ENCODE peak calls at places on chromosome 11, in eight cellular contexts. O, Q, L, F, R, E, I and K are unnamed samples.

GRCh38 chr11:119982517-119983239 is 155.2 kb downstream of the TRIM29 start:
- DNase-seq in O (no peak), Q (no peak), L (no peak), F (no peak), R (no peak), E (no peak), I (no peak), K (no peak)

GRCh38 chr11:124123587-124123986 is 8.3 kb downstream of the VWA5A start:
- DNase-seq in O (no peak), Q (no peak), L (no peak), F (no peak), R (no peak), E (peak), I (no peak), K (no peak)

GRCh38 chr11:61549662-61550568 is 31.0 kb downstream of the SYT7 start:
- DNase-seq in O (no peak), Q (no peak), L (no peak), F (no peak), R (no peak), E (no peak), I (no peak), K (no peak)

GRCh38 chr11:10181811-10182210 is 112.2 kb downstream of the SBF2 start:
- DNase-seq in O (peak), Q (no peak), L (no peak), F (no peak), R (peak), E (no peak), I (no peak), K (no peak)

GRCh38 chr11:46553746-46554204 is 40.0 kb downstream of the AMBRA1 start:
- DNase-seq in O (no peak), Q (peak), L (no peak), F (no peak), R (no peak), E (no peak), I (no peak), K (no peak)

GRCh38 chr11:78415338-78415737 is 2.3 kb downstream of the GAB2 start:
- DNase-seq in O (no peak), Q (no peak), L (no peak), F (no peak), R (no peak), E (no peak), I (no peak), K (no peak)

GRCh38 chr11:132114185-132114584 is 743.8 kb downstream of the NTM start:
- DNase-seq in O (peak), Q (no peak), L (no peak), F (no peak), R (no peak), E (peak), I (no peak), K (no peak)

GRCh38 chr11:62725686-62726085 is 1.6 kb downstream of the HNRNPUL2 start:
- DNase-seq in O (no peak), Q (peak), L (no peak), F (no peak), R (peak), E (no peak), I (peak), K (no peak)

GRCh38 chr11:116478205-116478604 is 294.6 kb downstream of the BUD13 start:
- DNase-seq in O (no peak), Q (no peak), L (no peak), F (no peak), R (no peak), E (no peak), I (no peak), K (no peak)

GRCh38 chr11:125494987-125495725 is 909 bp downstream of the FEZ1 start:
- DNase-seq in O (peak), Q (peak), L (peak), F (peak), R (peak), E (peak), I (peak), K (no peak)

GRCh38 chr11:112903310-112903709 is 57.9 kb upstream of the NCAM1 start:
- DNase-seq in O (no peak), Q (no peak), L (no peak), F (no peak), R (no peak), E (no peak), I (no peak), K (no peak)

GRCh38 chr11:57658023-57658361 is 430 bp downstream of the CLP1 start:
- DNase-seq in O (no peak), Q (no peak), L (no peak), F (no peak), R (peak), E (no peak), I (no peak), K (no peak)

GRCh38 chr11:34630544-34630943 is 9.7 kb downstream of the EHF start:
- DNase-seq in O (no peak), Q (no peak), L (no peak), F (peak), R (no peak), E (no peak), I (no peak), K (no peak)

GRCh38 chr11:74417379-74417804 is 19.2 kb upstream of the PGM2L1 start:
- DNase-seq in O (peak), Q (peak), L (no peak), F (no peak), R (no peak), E (no peak), I (no peak), K (no peak)

GRCh38 chr11:130071211-130071712 is 1.6 kb downstream of the APLP2 start:
- DNase-seq in O (peak), Q (peak), L (no peak), F (no peak), R (peak), E (no peak), I (no peak), K (no peak)
- H3K9ac ChIP-seq in O (peak), Q (peak), L (no peak), F (peak), R (peak), E (peak), I (no peak), K (peak)

GRCh38 chr11:122178795-122179194 is 62.8 kb upstream of the BLID start:
- DNase-seq in O (peak), Q (no peak), L (no peak), F (no peak), R (no peak), E (no peak), I (no peak), K (no peak)

GRCh38 chr11:122179966-122180365 is 64.0 kb upstream of the BLID start:
- DNase-seq in O (no peak), Q (no peak), L (no peak), F (no peak), R (no peak), E (no peak), I (no peak), K (no peak)

GRCh38 chr11:122176651-122177050 is 60.6 kb upstream of the BLID start:
- DNase-seq in O (no peak), Q (peak), L (no peak), F (no peak), R (no peak), E (no peak), I (no peak), K (no peak)

GRCh38 chr11:122175316-122175715 is 59.3 kb upstream of the BLID start:
- DNase-seq in O (no peak), Q (no peak), L (no peak), F (no peak), R (no peak), E (no peak), I (no peak), K (no peak)

DNA sequence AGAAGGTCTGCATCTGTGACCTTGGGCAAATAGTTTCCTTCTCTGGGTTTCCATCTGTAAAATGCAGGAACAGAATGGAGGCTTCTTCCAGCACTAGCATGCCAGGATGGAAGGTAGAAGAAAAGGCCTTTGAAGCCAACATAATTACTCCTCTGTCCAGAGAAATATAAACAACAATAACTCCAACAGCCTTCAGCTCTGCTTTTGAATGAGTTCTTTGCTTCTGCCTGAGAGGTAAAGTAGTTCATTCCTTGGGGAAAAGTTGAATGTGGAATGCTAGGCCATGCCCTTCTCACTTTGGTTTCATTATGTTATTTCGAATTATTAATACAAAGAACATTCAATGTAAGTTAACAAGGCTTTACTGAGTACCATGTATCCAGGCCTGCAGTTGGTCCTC is 61.2 kb upstream of the BLID start:
- DNase-seq in O (no peak), Q (no peak), L (no peak), F (no peak), R (no peak), E (no peak), I (no peak), K (no peak)
- H3K9ac ChIP-seq in O (peak), Q (peak), L (no peak), F (no peak), R (peak), E (no peak), I (no peak), K (peak)

DNA sequence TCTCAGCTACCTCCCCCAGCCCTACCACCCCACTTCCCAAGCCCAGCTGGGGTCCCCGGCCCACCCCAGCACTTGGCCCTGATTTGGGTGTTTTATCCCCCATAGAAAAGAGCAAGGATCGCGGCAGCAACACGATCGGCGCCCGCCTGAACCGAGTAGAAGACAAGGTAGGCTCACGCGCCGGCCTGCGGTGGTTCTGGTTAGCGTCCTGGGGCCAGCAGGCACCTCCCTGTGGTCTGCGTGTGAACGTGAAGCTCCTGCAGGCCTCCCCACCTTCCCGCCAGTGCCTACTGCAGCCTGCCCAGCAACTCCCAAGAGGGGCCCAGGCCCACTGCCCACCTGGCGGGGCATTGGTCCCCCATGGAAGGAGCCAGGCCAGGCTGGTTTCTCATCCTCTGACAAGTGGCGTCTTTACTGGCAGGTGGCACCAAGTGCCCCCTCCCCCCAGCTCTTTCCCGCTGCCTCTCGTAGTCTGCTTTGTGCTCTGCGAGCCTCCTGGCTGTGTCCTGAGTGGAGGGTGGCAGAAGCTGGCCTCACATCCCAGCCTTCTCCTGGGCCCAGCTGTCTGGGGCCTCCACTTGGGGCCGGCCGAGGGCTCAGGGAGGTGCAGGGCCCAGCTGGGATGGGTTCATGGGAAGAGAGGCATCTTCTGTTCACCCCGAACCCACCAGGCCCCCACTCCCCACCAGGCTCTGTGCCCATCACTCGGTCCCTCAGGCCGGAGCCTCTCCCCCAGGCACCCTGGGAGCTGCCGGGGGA is 78.3 kb upstream of the KCNQ1OT1 start:
- DNase-seq in O (no peak), Q (no peak), L (no peak), F (peak), R (no peak), E (peak), I (peak), K (no peak)
- H3K9ac ChIP-seq in O (no peak), Q (no peak), L (no peak), F (no peak), R (no peak), E (no peak), I (no peak), K (no peak)

GRCh38 chr11:67629386-67630229 is at the start of gene NUDT8:
- DNase-seq in O (peak), Q (peak), L (peak), F (peak), R (peak), E (peak), I (peak), K (no peak)

GRCh38 chr11:67631427-67631826 is 1.7 kb upstream of the NUDT8 start:
- DNase-seq in O (no peak), Q (no peak), L (no peak), F (peak), R (no peak), E (peak), I (peak), K (no peak)

GRCh38 chr11:67631853-67632174 is 2.1 kb upstream of the NUDT8 start:
- DNase-seq in O (no peak), Q (no peak), L (no peak), F (no peak), R (no peak), E (no peak), I (no peak), K (no peak)

GRCh38 chr11:67630230-67630942 is 649 bp upstream of the NUDT8 start:
- DNase-seq in O (peak), Q (peak), L (peak), F (peak), R (peak), E (peak), I (peak), K (peak)

GRCh38 chr11:67630943-67631331 is 1.2 kb upstream of the NUDT8 start:
- DNase-seq in O (no peak), Q (no peak), L (no peak), F (no peak), R (no peak), E (no peak), I (no peak), K (no peak)
- H3K9ac ChIP-seq in O (peak), Q (peak), L (peak), F (peak), R (peak), E (no peak), I (peak), K (peak)

GRCh38 chr11:60428517-60428916 is 855 bp upstream of the MS4A5 start:
- DNase-seq in O (no peak), Q (peak), L (no peak), F (no peak), R (no peak), E (no peak), I (no peak), K (no peak)
- H3K9ac ChIP-seq in O (no peak), Q (no peak), L (no peak), F (no peak), R (no peak), E (no peak), I (no peak), K (no peak)

DNA sequence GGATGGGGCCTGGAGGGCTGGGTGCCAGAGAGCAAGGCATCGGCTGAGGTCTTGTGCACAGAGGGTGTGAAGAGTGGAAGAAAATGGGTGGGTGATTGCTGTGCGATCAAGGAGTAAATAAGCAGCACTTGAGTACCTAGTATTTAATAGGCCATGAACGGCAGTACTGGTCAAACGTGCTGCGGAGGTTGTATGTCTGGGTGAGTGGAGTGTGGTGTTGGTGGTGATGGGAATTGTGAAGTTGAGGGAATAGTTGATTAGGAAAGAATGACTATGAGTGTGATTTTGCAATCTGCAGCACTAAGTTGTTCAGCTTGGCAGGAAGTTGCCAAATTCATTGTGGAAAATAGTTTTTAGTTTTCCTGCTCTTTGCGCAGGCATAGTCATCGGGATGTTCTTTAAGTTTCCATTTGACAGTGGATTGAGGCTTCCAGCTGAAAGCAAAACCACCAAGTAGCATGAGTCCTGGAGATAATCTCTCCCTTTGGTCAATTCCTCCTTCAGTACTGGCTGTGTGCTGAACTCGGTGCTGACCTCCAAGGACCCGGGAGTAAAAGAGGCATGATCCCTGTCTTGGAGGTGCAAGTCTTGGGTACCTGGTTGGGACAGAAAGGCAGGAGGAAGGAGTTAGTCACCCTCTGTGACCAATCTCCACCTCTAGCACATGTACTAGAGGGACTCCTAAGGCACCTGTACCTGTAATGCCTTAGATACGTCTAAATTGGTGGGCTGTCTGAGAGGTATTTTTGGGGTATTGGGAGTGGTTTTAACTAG is 2.1 kb downstream of the PANX1 start:
- DNase-seq in O (peak), Q (peak), L (no peak), F (no peak), R (peak), E (no peak), I (no peak), K (no peak)
- H3K9ac ChIP-seq in O (peak), Q (peak), L (no peak), F (no peak), R (peak), E (peak), I (no peak), K (peak)

GRCh38 chr11:73139476-73140198 is 2.5 kb downstream of the FCHSD2 start:
- DNase-seq in O (peak), Q (no peak), L (no peak), F (no peak), R (peak), E (no peak), I (no peak), K (no peak)
- H3K9ac ChIP-seq in O (no peak), Q (no peak), L (no peak), F (no peak), R (peak), E (no peak), I (no peak), K (peak)

GRCh38 chr11:71935338-71935925 is 6.6 kb downstream of the RNF121 start:
- DNase-seq in O (no peak), Q (no peak), L (no peak), F (no peak), R (no peak), E (no peak), I (no peak), K (no peak)

GRCh38 chr11:71930556-71931244 is 1.9 kb downstream of the RNF121 start:
- DNase-seq in O (no peak), Q (no peak), L (no peak), F (no peak), R (no peak), E (no peak), I (no peak), K (no peak)

GRCh38 chr11:71934213-71934612 is 5.4 kb downstream of the RNF121 start:
- DNase-seq in O (no peak), Q (no peak), L (no peak), F (no peak), R (no peak), E (no peak), I (no peak), K (no peak)

GRCh38 chr11:71931245-71931602 is 2.4 kb downstream of the RNF121 start:
- DNase-seq in O (peak), Q (no peak), L (no peak), F (no peak), R (peak), E (no peak), I (no peak), K (no peak)

GRCh38 chr11:71933141-71933933 is 4.5 kb downstream of the RNF121 start:
- DNase-seq in O (no peak), Q (no peak), L (no peak), F (no peak), R (no peak), E (no peak), I (no peak), K (no peak)
- H3K9ac ChIP-seq in O (no peak), Q (no peak), L (no peak), F (no peak), R (no peak), E (no peak), I (no peak), K (no peak)

GRCh38 chr11:59787255-59787588 is 23.4 kb downstream of the MRPL16 start:
- DNase-seq in O (no peak), Q (no peak), L (no peak), F (no peak), R (no peak), E (no peak), I (no peak), K (no peak)

GRCh38 chr11:59787816-59788215 is 22.8 kb downstream of the MRPL16 start:
- DNase-seq in O (peak), Q (peak), L (no peak), F (no peak), R (peak), E (no peak), I (no peak), K (no peak)

GRCh38 chr11:59785818-59786217 is 24.8 kb downstream of the MRPL16 start:
- DNase-seq in O (no peak), Q (no peak), L (no peak), F (no peak), R (no peak), E (no peak), I (no peak), K (no peak)

GRCh38 chr11:59782080-59782479 is 26.9 kb downstream of the STX3 start:
- DNase-seq in O (no peak), Q (no peak), L (no peak), F (no peak), R (no peak), E (no peak), I (no peak), K (no peak)

GRCh38 chr11:59783632-59784090 is 26.9 kb downstream of the MRPL16 start:
- DNase-seq in O (no peak), Q (no peak), L (no peak), F (no peak), R (no peak), E (no peak), I (no peak), K (no peak)
- H3K9ac ChIP-seq in O (no peak), Q (no peak), L (no peak), F (no peak), R (no peak), E (no peak), I (no peak), K (no peak)